ENCODE peak calls at places on chromosomes 11 and 22, in eight cellular contexts. E is PC-9; F is IMR-90; J is keratinocyte; Z is A549; A is CD8-positive, alpha-beta T cell; X is tibial nerve; N is tibial artery. M is an unnamed sample. For H3K4me1, the result is how much of the 10 kb centered on the place peaks cover.

GRCh38 chr22:41820447-41820846 is 12.5 kb upstream of the SREBF2 start:
- DNase-seq in A (no peak), E (no peak), F (no peak), X (no peak), N (no peak), Z (no peak), J (no peak), M (no peak)

GRCh38 chr11:58573451-58574104 is 2.1 kb downstream of the LPXN start:
- DNase-seq in Z (peak), J (no peak), A (peak), N (peak), F (peak), X (peak), E (peak), M (peak)

GRCh38 chr11:7596975-7597391 is 76.3 kb downstream of the CYB5R2 start:
- DNase-seq in N (no peak), J (peak), X (no peak), E (no peak), A (no peak), Z (no peak), F (no peak), M (no peak)

GRCh38 chr11:114340311-114341131 is 44.3 kb downstream of the NNMT start:
- DNase-seq in E (peak), N (peak), X (peak), J (no peak), A (no peak), Z (peak), F (peak), M (peak)

GRCh38 chr11:31141804-31142203 is 227.7 kb downstream of the DCDC1 start:
- DNase-seq in F (no peak), N (no peak), Z (no peak), E (no peak), J (no peak), A (no peak), X (no peak), M (no peak)

GRCh38 chr11:91163619-91164451 is 941.0 kb upstream of the CHORDC1 start:
- DNase-seq in J (peak), Z (peak), F (peak), N (no peak), A (no peak), E (peak), X (no peak), M (no peak)

GRCh38 chr11:2796091-2796490 is 89.5 kb downstream of the CDKN1C start:
- DNase-seq in X (peak), A (no peak), N (no peak), J (no peak), E (no peak), Z (no peak), F (no peak), M (peak)

GRCh38 chr11:6345356-6345755 is 25.1 kb upstream of the CAVIN3 start:
- DNase-seq in E (no peak), Z (no peak), X (no peak), J (no peak), A (no peak), F (peak), N (no peak), M (no peak)

GRCh38 chr11:114821626-114822025 is 143.3 kb downstream of the NXPE2 start:
- DNase-seq in Z (no peak), A (no peak), F (peak), E (no peak), N (no peak), J (no peak), X (no peak), M (no peak)

GRCh38 chr11:129315781-129316579 is 59.7 kb upstream of the BARX2 start:
- DNase-seq in E (peak), J (no peak), N (no peak), A (no peak), F (no peak), Z (no peak), X (no peak), M (no peak)

GRCh38 chr11:132296946-132297610 is 926.7 kb downstream of the NTM start:
- DNase-seq in A (no peak), J (no peak), E (no peak), N (no peak), F (no peak), X (no peak), Z (no peak), M (no peak)

GRCh38 chr11:43497144-43497543 is 138.4 kb downstream of the TTC17 start:
- DNase-seq in J (no peak), A (no peak), E (no peak), F (no peak), N (no peak), X (no peak), Z (peak), M (no peak)

GRCh38 chr11:724063-724732 is 18.2 kb downstream of the EPS8L2 start:
- DNase-seq in N (no peak), E (no peak), X (no peak), F (no peak), A (no peak), J (no peak), Z (no peak), M (no peak)

GRCh38 chr22:44363214-44363979 is 50.6 kb upstream of the SHISAL1 start:
- DNase-seq in J (peak), A (no peak), F (peak), Z (peak), X (peak), N (peak), E (peak), M (peak)

GRCh38 chr11:66743271-66743968 is 14.4 kb upstream of the SPTBN2 start:
- DNase-seq in N (no peak), F (no peak), X (no peak), Z (peak), A (no peak), E (peak), J (peak), M (no peak)

GRCh38 chr11:131536159-131536558 is 165.7 kb downstream of the NTM start:
- DNase-seq in Z (no peak), N (no peak), E (no peak), F (no peak), X (no peak), J (no peak), A (no peak), M (no peak)

GRCh38 chr22:33476716-33477115 is 418.5 kb upstream of the SYN3 start:
- DNase-seq in F (peak), Z (peak), X (no peak), N (no peak), A (no peak), J (no peak), E (peak), M (peak)

GRCh38 chr11:77819921-77820564 is 479 bp downstream of the RSF1 start:
- DNase-seq in X (no peak), E (peak), Z (peak), N (peak), F (peak), J (no peak), A (peak), M (peak)

GRCh38 chr11:75408852-75409219 is 9.5 kb downstream of the RPS3 start:
- DNase-seq in Z (no peak), F (no peak), A (no peak), N (no peak), X (no peak), E (no peak), J (no peak), M (no peak)

GRCh38 chr11:60785806-60786361 is 751 bp downstream of the MS4A10 start:
- DNase-seq in X (no peak), E (no peak), Z (no peak), J (no peak), F (peak), A (no peak), N (no peak), M (no peak)

GRCh38 chr11:65254724-65255123 is 7.0 kb upstream of the POLA2 start:
- DNase-seq in F (peak), X (no peak), A (no peak), Z (no peak), N (no peak), J (no peak), E (no peak), M (no peak)

GRCh38 chr11:117876341-117877119 is at the start of gene FXYD6:
- DNase-seq in N (no peak), Z (no peak), E (no peak), A (no peak), X (no peak), F (no peak), J (no peak), M (no peak)

GRCh38 chr11:104907521-104908185 is 9.4 kb upstream of the CASP12 start:
- DNase-seq in A (no peak), E (no peak), X (no peak), N (no peak), F (peak), J (no peak), Z (no peak), M (no peak)

GRCh38 chr11:2451916-2452694 is 7.3 kb downstream of the KCNQ1 start:
- DNase-seq in E (no peak), Z (no peak), F (no peak), X (no peak), A (no peak), J (no peak), N (peak), M (peak)

GRCh38 chr11:117621226-117621625 is 175.8 kb downstream of the DSCAML1 start:
- DNase-seq in Z (peak), E (no peak), N (no peak), F (peak), X (no peak), A (no peak), J (no peak), M (no peak)

GRCh38 chr11:99522467-99523173 is 501.9 kb downstream of the CNTN5 start:
- DNase-seq in N (no peak), E (no peak), J (no peak), X (no peak), F (peak), A (no peak), Z (no peak), M (no peak)
- TF ChIP-seq CTCF in N (no peak), E (no peak), J (no peak), X (no peak), F (no peak), A (no peak), Z (no peak), M (no peak)

GRCh38 chr11:86548278-86548917 is 124.0 kb downstream of the ME3 start:
- DNase-seq in E (no peak), X (no peak), N (no peak), A (no peak), J (no peak), F (peak), Z (no peak), M (no peak)

GRCh38 chr11:86550757-86551156 is 121.7 kb downstream of the ME3 start:
- DNase-seq in X (no peak), J (no peak), A (no peak), Z (no peak), F (no peak), N (no peak), E (no peak), M (no peak)

GRCh38 chr11:86551286-86551685 is 121.1 kb downstream of the ME3 start:
- DNase-seq in Z (peak), N (no peak), X (no peak), A (no peak), F (peak), E (no peak), J (no peak), M (no peak)

GRCh38 chr11:86551693-86552092 is 120.7 kb downstream of the ME3 start:
- DNase-seq in F (no peak), N (no peak), J (no peak), X (no peak), Z (no peak), E (no peak), A (no peak), M (no peak)

GRCh38 chr11:86547727-86548126 is 124.7 kb downstream of the ME3 start:
- DNase-seq in X (no peak), N (no peak), Z (no peak), F (no peak), E (no peak), J (no peak), A (no peak), M (no peak)
- H3K4me1 ChIP-seq in X (under half), N (under half), Z (under half), F (under half), E (under half), J (under half), A (under half), M (under half)

GRCh38 chr11:82902086-82902485 is 550 bp downstream of the DDIAS start:
- DNase-seq in X (no peak), J (no peak), F (no peak), N (no peak), Z (no peak), A (no peak), E (no peak), M (no peak)
- H3K4me3 ChIP-seq in X (no peak), J (peak), F (peak), N (peak), Z (peak), A (peak), E (peak), M (peak)

GRCh38 chr11:69041516-69041915 is 7.2 kb upstream of the TPCN2 start:
- DNase-seq in N (no peak), Z (no peak), X (no peak), A (no peak), F (peak), E (no peak), J (no peak), M (no peak)

GRCh38 chr11:69040581-69041260 is 8.0 kb upstream of the TPCN2 start:
- DNase-seq in E (no peak), A (no peak), N (no peak), F (peak), Z (no peak), J (no peak), X (no peak), M (no peak)

GRCh38 chr11:69048056-69048717 is 545 bp upstream of the TPCN2 start:
- DNase-seq in X (no peak), Z (no peak), E (no peak), J (no peak), A (no peak), N (no peak), F (no peak), M (no peak)

GRCh38 chr11:69040051-69040450 is 8.7 kb upstream of the TPCN2 start:
- DNase-seq in Z (no peak), F (no peak), A (no peak), E (no peak), J (no peak), X (no peak), N (no peak), M (no peak)

DNA sequence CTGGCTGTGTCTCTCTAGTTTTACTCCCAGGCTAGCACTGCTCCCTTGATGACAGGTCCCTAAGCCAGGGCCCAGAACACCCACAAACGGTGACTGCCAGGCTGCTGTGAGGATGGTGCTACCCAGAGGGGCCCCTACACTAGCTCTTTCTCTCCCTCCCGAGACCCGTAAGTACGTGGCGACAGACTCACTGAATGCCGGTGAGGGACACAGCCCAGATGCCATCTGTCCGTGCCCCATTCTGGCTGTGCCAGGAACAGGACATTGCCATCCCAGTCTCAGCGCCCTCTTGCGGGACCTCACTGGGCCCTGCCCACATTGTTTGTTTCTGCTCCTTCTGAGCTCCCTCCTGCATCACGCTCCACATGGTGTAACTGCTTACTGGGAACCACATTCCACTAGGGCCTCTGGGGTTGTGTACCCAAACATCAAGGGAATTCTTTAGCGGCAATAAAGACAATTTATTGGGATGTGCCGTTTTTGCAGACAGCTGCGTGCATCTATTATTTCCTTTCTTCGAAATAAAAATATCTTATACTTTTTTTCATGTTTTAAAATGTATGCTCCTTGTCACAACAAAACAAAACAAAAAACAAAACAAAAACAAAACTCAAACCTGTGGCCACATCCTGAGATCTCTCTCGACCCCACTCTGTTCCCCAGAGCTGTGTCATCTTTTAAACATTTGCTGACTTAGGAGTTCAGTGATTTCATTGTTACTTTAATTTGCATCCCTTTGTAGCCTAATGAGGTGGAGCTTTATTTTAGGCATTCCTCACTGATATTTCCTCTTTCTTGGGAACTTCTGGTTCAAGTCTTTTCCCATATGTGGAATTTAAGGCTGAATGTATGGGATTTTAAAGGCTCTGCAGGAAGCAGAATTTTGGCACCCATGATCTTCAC is 4.4 kb upstream of the TPCN2 start:
- DNase-seq in F (peak), X (peak), J (no peak), A (no peak), N (peak), E (peak), Z (peak), M (peak)
- TF ChIP-seq CTCF in F (peak), X (peak), J (peak), A (no peak), N (peak), E (peak), Z (peak), M (peak)

GRCh38 chr22:18059991-18060390 is 17.8 kb upstream of the PEX26 start:
- DNase-seq in X (no peak), Z (no peak), A (no peak), F (no peak), E (no peak), J (no peak), N (no peak), M (no peak)
- H3K4me1 ChIP-seq in X (under half), Z (half or more), A (under half), F (under half), E (under half), J (half or more), N (under half), M (under half)

M was measured in psoas muscle.